ENCODE peak calls at places on chromosomes 5 and 9, in five cellular contexts. C, M, U, S and Y are unnamed samples.

GRCh38 chr5:145697251-145698016 is 137.7 kb downstream of the PRELID2 start:
- DNase-seq in C (peak), M (peak), U (peak), S (no peak), Y (no peak)

GRCh38 chr9:126294331-126295081 is 32.1 kb upstream of the MVB12B start:
- DNase-seq in C (no peak), M (no peak), U (no peak), S (no peak), Y (peak)

GRCh38 chr5:124782262-124782661 is 35.8 kb upstream of the ZNF608 start:
- DNase-seq in C (no peak), M (no peak), U (no peak), S (no peak), Y (no peak)

GRCh38 chr5:61635271-61635670 is 303.2 kb downstream of the ZSWIM6 start:
- DNase-seq in C (no peak), M (no peak), U (no peak), S (no peak), Y (no peak)

GRCh38 chr9:78187763-78188495 is 47.9 kb upstream of the CEP78 start:
- DNase-seq in C (peak), M (peak), U (no peak), S (no peak), Y (no peak)

GRCh38 chr9:20684865-20685696 is 1.0 kb downstream of the FOCAD start:
- DNase-seq in C (peak), M (no peak), U (no peak), S (no peak), Y (no peak)

GRCh38 chr9:131997076-131997475 is 82.6 kb downstream of the MED27 start:
- DNase-seq in C (no peak), M (no peak), U (no peak), S (no peak), Y (no peak)

GRCh38 chr5:109580225-109580624 is 109.5 kb upstream of the MAN2A1 start:
- DNase-seq in C (no peak), M (no peak), U (no peak), S (no peak), Y (no peak)

GRCh38 chr9:109403766-109404320 is 83.0 kb upstream of the EPB41L4B start:
- DNase-seq in C (no peak), M (no peak), U (no peak), S (no peak), Y (no peak)

GRCh38 chr9:114112325-114112724 is 13.2 kb upstream of the KIF12 start:
- DNase-seq in C (no peak), M (no peak), U (no peak), S (no peak), Y (no peak)

GRCh38 chr5:35239476-35239875 is 9.2 kb upstream of the PRLR start:
- DNase-seq in C (no peak), M (no peak), U (no peak), S (no peak), Y (no peak)

GRCh38 chr9:114524401-114524800 is 19.1 kb upstream of the WHRN start:
- DNase-seq in C (peak), M (no peak), U (no peak), S (no peak), Y (no peak)

GRCh38 chr5:92332039-92332438 is 948.9 kb upstream of the ARRDC3 start:
- DNase-seq in C (no peak), M (no peak), U (no peak), S (no peak), Y (no peak)

GRCh38 chr5:76431336-76431735 is 28.3 kb downstream of the IQGAP2 start:
- DNase-seq in C (no peak), M (no peak), U (no peak), S (no peak), Y (no peak)

GRCh38 chr5:24899180-24899579 is 254.4 kb upstream of the CDH10 start:
- DNase-seq in C (peak), M (no peak), U (no peak), S (no peak), Y (no peak)

GRCh38 chr9:120833311-120833710 is 9.4 kb downstream of the PSMD5 start:
- DNase-seq in C (no peak), M (no peak), U (no peak), S (no peak), Y (no peak)

GRCh38 chr5:19210886-19211285 is 777.1 kb downstream of the CDH18 start:
- DNase-seq in C (no peak), M (no peak), U (no peak), S (no peak), Y (no peak)

GRCh38 chr5:14185336-14186131 is 42.4 kb downstream of the TRIO start:
- DNase-seq in C (peak), M (no peak), U (no peak), S (no peak), Y (no peak)

GRCh38 chr5:57724836-57725235 is 242.2 kb upstream of the ACTBL2 start:
- DNase-seq in C (no peak), M (no peak), U (no peak), S (no peak), Y (no peak)

GRCh38 chr5:53017383-53017782 is 28.2 kb downstream of the ITGA2 start:
- DNase-seq in C (no peak), M (no peak), U (no peak), S (no peak), Y (no peak)

GRCh38 chr9:134854541-134854981 is 26.0 kb upstream of the FCN2 start:
- DNase-seq in C (no peak), M (no peak), U (no peak), S (no peak), Y (no peak)

GRCh38 chr9:137066096-137066861 is 4.1 kb downstream of the SAPCD2 start:
- DNase-seq in C (no peak), M (no peak), U (no peak), S (no peak), Y (no peak)

GRCh38 chr9:124126571-124127289 is 115.2 kb downstream of the LHX2 start:
- DNase-seq in C (peak), M (peak), U (peak), S (peak), Y (no peak)

GRCh38 chr5:130034872-130035271 is 130.6 kb downstream of the CHSY3 start:
- DNase-seq in C (peak), M (no peak), U (no peak), S (no peak), Y (no peak)

GRCh38 chr9:124411514-124412227 is 3.6 kb downstream of the PSMB7 start:
- DNase-seq in C (peak), M (no peak), U (no peak), S (no peak), Y (no peak)

GRCh38 chr5:30693326-30693725 is 500.2 kb upstream of the CDH6 start:
- DNase-seq in C (no peak), M (no peak), U (no peak), S (no peak), Y (no peak)

GRCh38 chr9:99335280-99335679 is 113.2 kb downstream of the SEC61B start:
- DNase-seq in C (no peak), M (no peak), U (peak), S (no peak), Y (no peak)

GRCh38 chr5:22889714-22890113 is 36.6 kb upstream of the CDH12 start:
- DNase-seq in C (no peak), M (no peak), U (no peak), S (no peak), Y (no peak)

GRCh38 chr5:109053995-109054417 is 306.3 kb downstream of the FER start:
- DNase-seq in C (peak), M (no peak), U (no peak), S (no peak), Y (no peak)

GRCh38 chr9:124285903-124286291 is 28.1 kb downstream of the NEK6 start:
- DNase-seq in C (peak), M (no peak), U (peak), S (peak), Y (no peak)

GRCh38 chr5:178430187-178431062 is 159.8 kb downstream of the COL23A1 start:
- DNase-seq in C (no peak), M (no peak), U (no peak), S (no peak), Y (peak)

GRCh38 chr9:37332581-37332980 is 89.9 kb upstream of the GRHPR start:
- DNase-seq in C (no peak), M (no peak), U (no peak), S (no peak), Y (no peak)

GRCh38 chr9:111957856-111958631 is 61.4 kb downstream of the UGCG start:
- DNase-seq in C (peak), M (no peak), U (no peak), S (no peak), Y (no peak)

GRCh38 chr5:134463991-134464760 is 52.5 kb upstream of the CDKN2AIPNL start:
- DNase-seq in C (no peak), M (no peak), U (no peak), S (no peak), Y (peak)

GRCh38 chr5:6686916-6687409 is 26.3 kb upstream of the TENT4A start:
- DNase-seq in C (peak), M (peak), U (no peak), S (no peak), Y (no peak)

GRCh38 chr9:89486681-89487080 is 11.2 kb downstream of the SEMA4D start:
- DNase-seq in C (no peak), M (no peak), U (no peak), S (no peak), Y (no peak)

GRCh38 chr9:89491688-89492087 is 6.2 kb downstream of the SEMA4D start:
- DNase-seq in C (no peak), M (no peak), U (no peak), S (no peak), Y (no peak)

GRCh38 chr9:89492586-89492985 is 5.3 kb downstream of the SEMA4D start:
- DNase-seq in C (no peak), M (no peak), U (no peak), S (no peak), Y (no peak)

GRCh38 chr9:89493181-89493580 is 4.7 kb downstream of the SEMA4D start:
- DNase-seq in C (no peak), M (no peak), U (no peak), S (no peak), Y (no peak)

DNA sequence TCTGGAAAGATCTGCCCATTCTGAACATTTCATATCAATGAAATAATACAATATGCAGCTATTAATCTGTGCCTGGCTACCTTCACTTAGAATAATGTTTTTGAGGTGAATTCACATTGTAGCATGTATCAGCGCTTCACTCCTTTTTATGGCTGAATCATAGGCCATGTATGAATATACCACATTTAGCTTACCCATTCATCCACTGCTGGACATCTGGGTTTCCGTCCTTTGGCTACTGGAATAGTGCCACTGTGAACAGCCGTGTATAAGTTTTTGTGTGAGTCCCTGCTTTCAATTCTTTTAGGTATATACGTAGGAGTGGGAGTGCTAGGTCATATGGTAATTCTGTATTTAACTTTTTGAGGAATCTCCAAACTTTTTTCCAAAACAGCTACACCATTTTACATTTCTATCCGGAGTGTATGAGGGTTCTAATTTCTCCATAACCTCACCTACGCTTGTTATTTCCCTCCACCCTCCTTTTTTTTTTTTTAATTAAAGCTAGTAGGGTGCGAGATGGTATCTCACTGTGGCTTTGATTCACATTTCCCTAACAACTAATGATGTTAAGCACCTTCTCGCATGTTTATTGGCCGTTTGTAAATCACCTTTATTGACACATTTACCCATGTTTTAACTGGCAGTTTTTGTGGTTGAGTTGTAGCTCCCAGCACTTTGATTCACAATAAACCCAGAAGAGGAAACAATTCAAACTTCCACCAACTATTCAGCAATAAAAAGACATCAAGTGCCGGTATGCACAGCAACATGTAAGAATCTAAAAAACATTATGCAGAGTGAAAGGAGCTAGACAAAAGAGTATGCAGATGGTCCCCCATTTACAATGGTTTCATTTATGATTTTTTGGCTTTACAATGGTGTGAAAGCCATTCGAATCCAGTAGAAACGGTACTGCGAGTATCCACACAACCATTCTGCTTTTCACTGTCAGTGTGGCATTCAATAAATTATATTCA is 8.1 kb downstream of the SEMA4D start:
- DNase-seq in C (no peak), M (no peak), U (no peak), S (no peak), Y (no peak)
- H3K4me3 ChIP-seq in C (no peak), M (no peak), U (no peak), S (no peak), Y (no peak)

GRCh38 chr9:33860200-33860871 is 43.4 kb downstream of the UBE2R2 start:
- DNase-seq in C (no peak), M (no peak), U (no peak), S (no peak), Y (no peak)
- TF ChIP-seq CTCF in C (peak), M (no peak), U (no peak), S (no peak), Y (no peak)

GRCh38 chr9:122370303-122370702 is 521 bp upstream of the PTGS1 start:
- DNase-seq in C (no peak), M (no peak), U (no peak), S (no peak), Y (no peak)
- H3K4me3 ChIP-seq in C (no peak), M (peak), U (peak), S (no peak), Y (peak)

GRCh38 chr5:103258368-103258956 is at the start of gene MACIR:
- DNase-seq in C (peak), M (peak), U (peak), S (peak), Y (peak)
- TF ChIP-seq CTCF in C (no peak), M (peak), U (no peak), S (no peak), Y (no peak)

DNA sequence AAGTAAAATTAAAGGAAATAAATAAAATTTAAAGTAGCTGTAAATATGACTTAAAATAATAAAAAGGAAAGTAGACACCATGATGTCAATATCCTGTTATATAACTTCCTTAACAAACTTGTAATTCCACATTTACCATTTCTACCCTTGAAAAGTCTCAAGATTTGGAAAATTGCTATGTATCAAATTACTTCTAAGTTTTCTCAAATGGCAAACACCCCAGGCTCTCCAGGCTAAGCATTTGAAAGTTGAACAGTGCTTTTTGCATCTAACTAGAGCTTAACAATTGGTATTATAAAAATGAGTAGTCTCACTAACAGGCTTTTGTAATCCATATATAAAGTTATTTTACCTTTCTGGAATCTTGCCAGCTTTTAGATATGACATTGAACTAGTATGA is 41.5 kb upstream of the MACIR start:
- DNase-seq in C (peak), M (no peak), U (no peak), S (no peak), Y (no peak)
- H3K4me3 ChIP-seq in C (no peak), M (no peak), U (no peak), S (no peak), Y (no peak)

GRCh38 chr9:129458155-129458661 is 162.7 kb downstream of the C9orf50 start:
- DNase-seq in C (no peak), M (no peak), U (peak), S (no peak), Y (no peak)

GRCh38 chr9:129462360-129462759 is 158.5 kb downstream of the C9orf50 start:
- DNase-seq in C (no peak), M (no peak), U (no peak), S (no peak), Y (no peak)

GRCh38 chr9:129459550-129460322 is 161.2 kb downstream of the C9orf50 start:
- DNase-seq in C (no peak), M (no peak), U (no peak), S (no peak), Y (peak)

GRCh38 chr9:129458663-129459549 is 162.0 kb downstream of the C9orf50 start:
- DNase-seq in C (no peak), M (peak), U (no peak), S (no peak), Y (no peak)

GRCh38 chr9:129460323-129461261 is 160.3 kb downstream of the C9orf50 start:
- DNase-seq in C (peak), M (peak), U (peak), S (peak), Y (no peak)
- TF ChIP-seq CTCF in C (no peak), M (no peak), U (no peak), S (no peak), Y (no peak)